ENCODE peak calls at places on chromosomes 5 and 9, in four cellular contexts. C, R, P and M are unnamed samples.

GRCh38 chr5:77328926-77329647 is 118.6 kb downstream of the PDE8B start:
- DNase-seq in C (no peak), R (no peak), P (peak; percentile 75), M (no peak)

GRCh38 chr5:68027519-68027918 is 188.0 kb upstream of the PIK3R1 start:
- DNase-seq in C (no peak), R (peak; percentile 53), P (no peak), M (no peak)

GRCh38 chr5:75053286-75054109 is 1.1 kb upstream of the GCNT4 start:
- DNase-seq in C (peak; percentile 78), R (no peak), P (peak; percentile 76), M (peak; percentile 16)

GRCh38 chr5:9284781-9285307 is 261.0 kb downstream of the SEMA5A start:
- DNase-seq in C (no peak), R (peak; percentile 8), P (no peak), M (no peak)

GRCh38 chr5:89255845-89256463 is 373.0 kb upstream of the MEF2C start:
- DNase-seq in C (peak; percentile 67), R (peak; percentile 30), P (peak; percentile 3), M (no peak)

GRCh38 chr9:131843989-131844744 is 104.3 kb upstream of the RAPGEF1 start:
- DNase-seq in C (no peak), R (no peak), P (no peak), M (no peak)

GRCh38 chr9:77956555-77956954 is 75.1 kb downstream of the GNAQ start:
- DNase-seq in C (no peak), R (no peak), P (no peak), M (no peak)

GRCh38 chr9:13487936-13488335 is 208.4 kb upstream of the MPDZ start:
- DNase-seq in C (no peak), R (no peak), P (no peak), M (no peak)

GRCh38 chr9:107847977-107848376 is 358.4 kb upstream of the KLF4 start:
- DNase-seq in C (no peak), R (no peak), P (no peak), M (no peak)

GRCh38 chr9:112065781-112066606 is 109.1 kb downstream of the SUSD1 start:
- DNase-seq in C (peak; percentile 60), R (peak; percentile 85), P (no peak), M (no peak)

GRCh38 chr5:73969195-73970059 is 343.4 kb downstream of the ARHGEF28 start:
- DNase-seq in C (no peak), R (no peak), P (no peak), M (no peak)

DNA sequence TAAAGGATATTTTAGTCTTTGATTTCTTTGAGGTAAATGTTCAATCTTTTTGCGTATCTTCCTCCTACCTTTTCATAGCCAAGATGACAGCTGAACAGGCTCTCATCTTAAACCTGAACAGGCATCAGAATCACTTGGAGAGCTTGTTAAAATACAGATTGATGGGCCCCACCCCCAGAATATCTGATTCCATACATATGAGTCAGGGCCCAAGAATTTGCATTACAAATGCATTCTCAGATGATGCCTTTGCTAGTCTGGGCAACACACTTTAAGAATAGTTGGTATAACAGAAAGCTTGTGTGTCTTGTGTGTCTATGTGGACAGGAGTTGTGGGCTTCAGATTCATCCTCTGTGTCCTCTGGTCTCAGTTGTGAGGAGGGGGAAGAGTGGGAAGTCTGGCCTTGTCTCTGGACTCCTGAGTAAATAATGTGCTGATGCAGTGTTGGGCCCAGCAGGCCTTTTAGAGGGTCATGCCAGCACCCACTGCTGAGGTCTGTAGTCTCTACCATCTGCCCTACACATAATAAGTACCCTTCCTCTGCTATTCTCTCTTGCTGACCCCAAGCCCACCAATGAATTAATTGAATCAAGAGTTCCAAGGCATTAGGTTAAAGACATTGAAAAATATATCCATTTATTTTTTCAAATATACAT is 43.1 kb downstream of the PTCD2 start:
- DNase-seq in C (peak; percentile 63), R (peak; percentile 46), P (no peak), M (no peak)
- H3K4me3 ChIP-seq in C (no peak overlapping the region), R (no peak overlapping the region), P (no peak overlapping the region), M (no peak overlapping the region)

GRCh38 chr5:17315710-17316221 is 98.3 kb downstream of the BASP1 start:
- DNase-seq in C (peak; percentile 70), R (peak; percentile 78), P (no peak), M (no peak)
- H3K27ac ChIP-seq in C (peak overlapping the region; percentile 88), R (peak overlapping the region; percentile 65), P (no peak overlapping the region), M (no peak overlapping the region)

GRCh38 chr9:133238851-133239532 is 29.9 kb upstream of the OBP2B start:
- DNase-seq in C (peak; percentile 93), R (no peak), P (peak; percentile 67), M (peak; percentile 39)
- H3K4me3 ChIP-seq in C (peak overlapping the region; percentile 40), R (no peak overlapping the region), P (no peak overlapping the region), M (peak overlapping the region; percentile 41)

GRCh38 chr5:179271821-179272325 is 73.4 kb downstream of the ADAMTS2 start:
- DNase-seq in C (no peak), R (no peak), P (no peak), M (no peak)

GRCh38 chr5:179272326-179273073 is 72.8 kb downstream of the ADAMTS2 start:
- DNase-seq in C (no peak), R (no peak), P (no peak), M (no peak)

GRCh38 chr5:179274321-179275315 is 70.6 kb downstream of the ADAMTS2 start:
- DNase-seq in C (no peak), R (no peak), P (no peak), M (no peak)

GRCh38 chr5:179273074-179273435 is 72.2 kb downstream of the ADAMTS2 start:
- DNase-seq in C (no peak), R (no peak), P (no peak), M (no peak)

DNA sequence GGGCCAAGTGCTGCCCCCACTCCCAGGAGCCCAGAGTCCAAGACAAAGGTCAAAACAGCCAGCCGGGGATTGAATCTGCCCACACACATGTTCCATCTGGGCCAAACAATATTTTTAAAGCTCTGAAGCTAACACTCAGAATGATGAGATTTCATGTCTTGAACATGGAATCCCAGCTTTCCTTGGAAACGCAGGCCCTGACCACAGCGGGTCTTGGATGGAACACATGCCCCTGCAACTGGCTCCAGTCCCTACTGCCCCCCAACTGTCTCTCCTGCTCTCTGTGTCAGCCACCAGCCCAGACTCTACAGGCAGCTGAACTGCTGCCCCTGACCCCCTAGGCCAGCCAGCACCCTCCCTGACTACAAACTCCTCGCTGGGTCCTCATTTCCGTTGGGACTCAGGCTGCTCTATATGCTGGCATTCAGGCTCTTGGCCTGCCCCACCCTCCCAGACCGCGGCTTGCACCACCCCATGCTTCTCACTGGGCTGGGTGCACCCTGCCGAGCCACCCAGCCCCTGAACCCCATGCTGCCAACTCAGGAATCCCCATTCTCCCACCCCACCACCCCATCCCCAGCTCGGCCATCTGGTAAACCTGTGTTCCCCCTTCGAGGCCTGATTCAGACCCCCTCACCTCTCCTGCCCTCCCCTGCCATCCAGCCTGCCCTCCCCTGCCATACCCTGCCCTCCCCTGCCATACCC is 71.7 kb downstream of the ADAMTS2 start:
- DNase-seq in C (no peak), R (no peak), P (no peak), M (no peak)
- H3K27ac ChIP-seq in C (no peak overlapping the region), R (peak overlapping the region; percentile 21), P (no peak overlapping the region), M (no peak overlapping the region)